ENCODE peak calls at places on chromosome 20, in six cellular contexts. L is fibroblast of pulmonary artery, S is H9, V is endothelial cell, U is KBM-7, I is nephron progenitor cell. J is an unnamed sample.

GRCh38 chr20:50609438-50609989 is 81.8 kb downstream of the RIPOR3 start:
- DNase-seq in L (no peak), S (no peak), V (no peak), U (no peak), I (no peak), J (no peak)

GRCh38 chr20:15867899-15868298 is 705.3 kb downstream of the KIF16B start:
- DNase-seq in L (no peak), S (no peak), V (no peak), U (no peak), I (no peak), J (no peak)

GRCh38 chr20:37386505-37387201 is 40.7 kb downstream of the SRC start:
- DNase-seq in L (no peak), S (peak), V (no peak), U (no peak), I (no peak), J (no peak)

GRCh38 chr20:63698739-63699465 is 2.5 kb downstream of the TNFRSF6B start:
- DNase-seq in L (peak), S (peak), V (peak), U (no peak), I (no peak), J (peak)

GRCh38 chr20:50054626-50055511 is 58.1 kb downstream of the UBE2V1 start:
- DNase-seq in L (peak), S (no peak), V (no peak), U (no peak), I (peak), J (peak)

GRCh38 chr20:32893878-32894483 is 35.3 kb downstream of the EFCAB8 start:
- DNase-seq in L (peak), S (peak), V (peak), U (peak), I (peak), J (peak)

GRCh38 chr20:41098703-41099250 is 38.6 kb upstream of the PLCG1 start:
- DNase-seq in L (peak), S (no peak), V (no peak), U (no peak), I (no peak), J (peak)

GRCh38 chr20:3753098-3753497 is 14.5 kb downstream of the ADISSP start:
- DNase-seq in L (peak), S (peak), V (peak), U (peak), I (peak), J (peak)

GRCh38 chr20:16419138-16419715 is 154.0 kb downstream of the KIF16B start:
- DNase-seq in L (no peak), S (no peak), V (no peak), U (no peak), I (no peak), J (no peak)

GRCh38 chr20:45833883-45834796 is 541 bp downstream of the SNX21 start:
- DNase-seq in L (peak), S (peak), V (peak), U (peak), I (peak), J (peak)